ENCODE peak calls at places on chromosomes 11 and 22, in four cellular contexts. U is K562, L is IMR-90, K is A549. I is an unnamed sample.
A peak's percentile ranks its signal among the peaks of the same experiment; 100 is the strongest.

GRCh38 chr22:37259540-37260029 is 15.5 kb upstream of the RAC2 start:
- DNase-seq in K (peak; percentile 44), L (peak; percentile 61), U (peak; percentile 45), I (no peak)

GRCh38 chr11:11740081-11740702 is 101.6 kb upstream of the USP47 start:
- DNase-seq in L (no peak), K (no peak), U (no peak), I (no peak)

GRCh38 chr11:132186699-132187098 is 816.3 kb downstream of the NTM start:
- DNase-seq in U (peak; percentile 10), L (no peak), K (no peak), I (no peak)

GRCh38 chr22:30217698-30218565 is 28.6 kb downstream of the LIF start:
- DNase-seq in L (no peak), K (no peak), U (no peak), I (no peak)

GRCh38 chr22:42439821-42440674 is 7.8 kb upstream of the NFAM1 start:
- DNase-seq in U (no peak), L (peak; percentile 49), K (no peak), I (no peak)

GRCh38 chr11:65569164-65569972 is 909 bp upstream of the ZNRD2 start:
- DNase-seq in K (no peak), U (no peak), L (no peak), I (no peak)

GRCh38 chr11:63666874-63667273 is 4.3 kb downstream of the ATL3 start:
- DNase-seq in L (peak; percentile 94), K (no peak), U (no peak), I (no peak)

GRCh38 chr11:26227883-26228502 is 103.9 kb upstream of the ANO3 start:
- DNase-seq in L (no peak), U (no peak), K (no peak), I (no peak)

GRCh38 chr11:66159585-66159984 is 89.5 kb downstream of the PACS1 start:
- DNase-seq in K (no peak), L (no peak), U (no peak), I (no peak)

GRCh38 chr11:46120711-46121327 is 435 bp downstream of the PHF21A start:
- DNase-seq in L (peak; percentile 78), U (peak; percentile 26), K (peak; percentile 43), I (peak; percentile 41)

GRCh38 chr11:38226684-38227083 is 1628.6 kb upstream of the RAG2 start:
- DNase-seq in K (no peak), U (no peak), L (no peak), I (no peak)

GRCh38 chr11:8812438-8812837 is 98.6 kb upstream of the AKIP1 start:
- DNase-seq in K (no peak), L (no peak), U (no peak), I (peak; percentile 35)

GRCh38 chr11:2716376-2717095 is 16.7 kb upstream of the KCNQ1OT1 start:
- DNase-seq in K (no peak), U (no peak), L (no peak), I (no peak)

GRCh38 chr11:63818609-63819008 is 5.4 kb downstream of the SPINDOC start:
- DNase-seq in K (no peak), U (no peak), L (no peak), I (no peak)

GRCh38 chr11:9600651-9601040 is 27.2 kb downstream of the WEE1 start:
- DNase-seq in L (peak; percentile 53), U (no peak), K (no peak), I (no peak)

GRCh38 chr11:60912851-60913550 is 957 bp upstream of the TMEM109 start:
- DNase-seq in K (no peak), U (no peak), L (no peak), I (no peak)

GRCh38 chr11:119168471-119169271 is at the start of gene NLRX1:
- DNase-seq in L (peak; percentile 72), K (peak; percentile 87), U (peak; percentile 88), I (peak; percentile 80)

GRCh38 chr11:8342821-8343681 is 79.4 kb upstream of the LMO1 start:
- DNase-seq in L (no peak), U (no peak), K (no peak), I (no peak)

GRCh38 chr11:64602466-64603070 is 11.5 kb downstream of the SLC22A12 start:
- DNase-seq in L (no peak), U (no peak), K (no peak), I (no peak)

GRCh38 chr11:8930456-8931175 is 2.1 kb downstream of the C11orf16 start:
- DNase-seq in U (no peak), L (no peak), K (no peak), I (no peak)

GRCh38 chr11:75673977-75674582 is 5.2 kb upstream of the MAP6 start:
- DNase-seq in U (peak; percentile 55), K (no peak), L (peak; percentile 56), I (peak; percentile 15)

GRCh38 chr11:121358775-121359174 is 66.2 kb downstream of the SC5D start:
- DNase-seq in U (no peak), K (no peak), L (no peak), I (no peak)

GRCh38 chr11:44751066-44751465 is 24.3 kb downstream of the TSPAN18 start:
- DNase-seq in K (no peak), L (no peak), U (no peak), I (no peak)

GRCh38 chr11:64998141-64998540 is 1.4 kb upstream of the BATF2 start:
- DNase-seq in L (no peak), K (no peak), U (peak; percentile 64), I (peak; percentile 59)

GRCh38 chr11:120801801-120802689 is 221.9 kb upstream of the TBCEL start:
- DNase-seq in L (peak; percentile 50), U (peak; percentile 77), K (peak; percentile 50), I (peak; percentile 28)

DNA sequence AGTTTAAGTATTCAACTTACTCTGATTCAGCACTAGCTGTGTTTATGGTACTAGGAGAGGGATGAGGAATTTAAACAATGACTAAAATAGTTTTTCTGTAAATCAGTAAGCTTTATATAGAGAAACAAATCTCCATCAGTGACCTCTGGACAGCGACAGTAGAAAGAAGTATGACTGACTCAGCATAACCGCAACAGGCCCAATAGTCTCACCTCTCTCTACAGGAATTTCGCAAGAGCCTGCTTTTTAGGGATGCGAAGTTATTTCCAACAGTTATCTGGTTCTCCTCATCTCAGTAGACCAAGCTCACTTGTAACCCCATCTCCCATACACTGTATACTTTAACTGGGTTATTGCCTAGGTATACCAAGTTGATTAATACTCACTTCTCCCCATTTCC is 770.5 kb upstream of the CCDC90B start:
- DNase-seq in L (peak; percentile 37), U (no peak), K (no peak), I (no peak)
- TF ChIP-seq MAZ in L (no peak), U (no peak), K (no peak), I (no peak)

DNA sequence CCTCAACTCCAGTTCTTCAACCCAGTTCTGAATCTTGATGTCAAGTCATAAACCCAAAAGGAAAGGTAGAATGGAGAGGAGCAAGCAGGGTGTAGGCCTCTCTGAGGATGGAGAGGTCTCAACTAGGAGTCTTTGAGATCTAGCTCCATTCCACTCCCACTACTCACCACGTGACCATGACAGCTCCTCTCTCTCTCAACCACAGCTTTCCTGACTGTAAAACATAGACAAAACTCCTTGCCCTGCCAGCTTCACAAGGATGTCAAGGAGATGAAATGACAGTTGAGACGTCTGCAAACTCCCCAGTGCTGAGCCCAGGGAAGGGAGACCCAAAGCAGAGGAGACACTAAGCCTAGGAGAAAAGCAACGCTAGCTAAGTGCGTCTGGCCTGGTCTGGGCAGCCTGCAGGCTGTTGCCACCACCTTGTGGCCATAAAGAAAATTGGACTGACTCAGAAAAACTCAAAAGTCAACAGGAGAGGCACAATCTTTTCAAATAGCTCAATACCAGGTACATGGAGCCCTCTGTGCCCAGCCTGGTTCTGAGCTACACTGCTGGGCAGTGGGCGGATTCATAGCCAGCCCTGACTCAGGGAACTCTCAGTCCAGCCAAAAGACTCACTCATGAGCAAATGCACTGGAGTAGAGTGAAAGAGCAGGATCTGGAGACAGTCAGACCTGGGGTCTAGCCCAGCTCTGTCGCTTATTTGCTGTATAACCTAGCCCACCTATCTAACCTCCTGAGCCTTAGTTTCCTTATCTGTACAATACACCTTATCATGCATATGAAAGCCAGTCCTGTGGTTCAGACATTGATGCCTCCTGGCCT is 3.4 kb downstream of the CLPB start:
- DNase-seq in L (peak; percentile 59), U (peak; percentile 57), K (peak; percentile 66), I (peak; percentile 66)
- TF ChIP-seq POLR2A in L (no peak), U (no peak), K (no peak), I (no peak)

GRCh38 chr11:18769802-18770456 is 21.7 kb downstream of the PTPN5 start:
- DNase-seq in L (no peak), K (no peak), U (no peak), I (no peak)
- TF ChIP-seq MAZ in L (no peak), K (no peak), U (no peak), I (no peak)

GRCh38 chr11:61972112-61972795 is 4.8 kb upstream of the FTH1 start:
- DNase-seq in L (no peak), U (no peak), K (no peak), I (no peak)
- TF ChIP-seq POLR2A in L (peak; percentile 40), U (no peak), K (no peak), I (peak; percentile 54)

DNA sequence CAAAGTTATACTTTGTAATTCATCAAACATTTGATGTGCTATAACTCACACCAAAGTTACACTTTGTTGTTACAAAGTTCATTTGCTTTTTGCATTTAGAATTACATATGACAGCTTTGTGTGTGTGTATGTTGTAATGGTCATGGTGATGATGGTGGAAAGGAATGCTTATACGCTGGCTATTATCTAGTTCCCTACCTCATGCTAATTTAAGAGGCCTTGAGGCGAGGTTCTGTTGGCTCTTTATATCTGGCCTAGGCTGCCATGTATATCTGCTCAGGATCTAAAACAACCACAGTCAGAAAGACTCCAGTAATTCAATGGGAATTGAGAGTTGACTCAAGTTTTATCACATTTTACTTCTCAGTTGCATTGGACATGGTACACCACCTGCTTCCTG is 123.4 kb downstream of the SLC17A6 start:
- DNase-seq in L (peak; percentile 31), U (no peak), K (no peak), I (no peak)
- TF ChIP-seq MAZ in L (no peak), U (no peak), K (no peak), I (no peak)

GRCh38 chr11:47185305-47186075 is 744 bp downstream of the PACSIN3 start:
- DNase-seq in K (no peak), L (peak; percentile 37), U (peak; percentile 29), I (peak; percentile 86)
- TF ChIP-seq POLR2A in K (no peak), L (no peak), U (no peak), I (peak; percentile 71)

DNA sequence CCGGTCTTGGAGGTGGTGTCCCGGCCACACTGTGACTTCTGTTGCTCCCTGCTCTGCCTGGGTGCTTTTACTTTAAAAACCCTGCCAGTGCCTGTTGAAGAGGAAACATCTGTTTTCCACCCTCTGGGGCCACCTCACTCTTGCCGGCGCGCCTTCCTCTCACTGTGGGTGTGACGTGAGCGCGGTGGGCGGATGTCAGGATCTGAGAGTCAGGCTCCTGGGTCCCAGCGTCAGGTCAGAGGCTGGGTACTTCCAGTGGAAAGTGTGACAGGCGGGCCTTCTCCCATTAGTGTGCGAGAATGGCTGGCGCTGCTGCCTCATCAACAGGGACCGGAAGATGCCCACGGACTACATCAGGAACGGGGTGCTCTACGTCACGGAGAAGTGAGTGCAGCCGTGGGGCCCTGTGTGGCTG is 54.2 kb downstream of the GRAMD4 start:
- DNase-seq in U (no peak), L (no peak), K (no peak), I (no peak)
- TF ChIP-seq MAZ in U (no peak), L (no peak), K (no peak), I (no peak)

I was measured in HepG2.